ENCODE peak calls at places on chromosomes 7 and 10, in ten cellular contexts. T is HEK293T, D is GM04504, L is non-pigmented ciliary epithelial cell, F is EL, J is GM06990, P is substantia nigra, Q is RCC 7860, R is posterior vena cava, I is HFFc6. H is an unnamed sample.

GRCh38 chr10:17351506-17351905 is 102.9 kb downstream of the ST8SIA6 start:
- DNase-seq in T (no peak), D (no peak), L (no peak), F (no peak), J (no peak), P (no peak), Q (no peak), R (no peak), I (no peak), H (no peak)

GRCh38 chr10:95655571-95656290 is 780 bp downstream of the ALDH18A1 start:
- DNase-seq in T (no peak), D (peak; percentile 9), L (peak; percentile 17), F (peak; percentile 30), J (no peak), P (no peak), Q (no peak), R (no peak), I (peak; percentile 22), H (peak; percentile 10)

GRCh38 chr10:79229081-79229541 is 118.2 kb upstream of the PPIF start:
- DNase-seq in T (no peak), D (no peak), L (no peak), F (no peak), J (no peak), P (no peak), Q (no peak), R (no peak), I (no peak), H (no peak)

GRCh38 chr10:28684986-28685580 is 7.8 kb downstream of the BAMBI start:
- DNase-seq in T (no peak), D (no peak), L (no peak), F (no peak), J (no peak), P (no peak), Q (no peak), R (no peak), I (no peak), H (no peak)

GRCh38 chr7:55130079-55130476 is 111.3 kb downstream of the EGFR start:
- DNase-seq in T (no peak), D (no peak), L (no peak), F (peak; percentile 59), J (no peak), P (no peak), Q (peak; percentile 57), R (no peak), I (peak; percentile 41), H (peak; percentile 84)

GRCh38 chr7:77786018-77786417 is 12.2 kb downstream of the TMEM60 start:
- DNase-seq in T (no peak), D (no peak), L (no peak), F (no peak), J (no peak), P (no peak), Q (no peak), R (no peak), I (no peak), H (no peak)

GRCh38 chr10:103843854-103844567 is 11.4 kb downstream of the SH3PXD2A start:
- DNase-seq in T (no peak), D (no peak), L (no peak), F (peak; percentile 27), J (no peak), P (no peak), Q (no peak), R (peak; percentile 78), I (peak; percentile 63), H (no peak)

GRCh38 chr7:122616951-122617350 is 82.0 kb downstream of the RNF133 start:
- DNase-seq in T (no peak), D (no peak), L (no peak), F (no peak), J (no peak), P (no peak), Q (no peak), R (no peak), I (no peak), H (no peak)

GRCh38 chr10:88120599-88121333 is 257.3 kb downstream of the PTEN start:
- DNase-seq in T (no peak), D (no peak), L (no peak), F (no peak), J (no peak), P (no peak), Q (no peak), R (no peak), I (no peak), H (no peak)

GRCh38 chr10:75371010-75371409 is 30.6 kb downstream of the ZNF503 start:
- DNase-seq in T (no peak), D (no peak), L (no peak), F (no peak), J (no peak), P (no peak), Q (no peak), R (no peak), I (no peak), H (no peak)

GRCh38 chr10:68423522-68423921 is 16.4 kb upstream of the RUFY2 start:
- DNase-seq in T (no peak), D (no peak), L (no peak), F (no peak), J (no peak), P (no peak), Q (no peak), R (no peak), I (no peak), H (no peak)

GRCh38 chr10:78277734-78278404 is 244.2 kb downstream of the RPS24 start:
- DNase-seq in T (no peak), D (peak; percentile 74), L (no peak), F (peak; percentile 64), J (no peak), P (no peak), Q (peak; percentile 30), R (no peak), I (peak; percentile 52), H (peak; percentile 36)

GRCh38 chr7:86932038-86932512 is 127.4 kb downstream of the ELAPOR2 start:
- DNase-seq in T (no peak), D (peak; percentile 92), L (peak; percentile 61), F (peak; percentile 38), J (no peak), P (no peak), Q (no peak), R (no peak), I (peak; percentile 77), H (peak; percentile 16)

H was measured in Daoy.